ENCODE peak calls at places on chromosomes 12 and 14, in ten cellular contexts. One of them, this sample, is unnamed.

GRCh38 chr14:103273145-103273846 is 60.7 kb upstream of the EIF5 start:
- DNase-seq in IMR-90: no peak
- DNase-seq in PC-9: no peak
- DNase-seq in transverse colon: peak; percentile 55
- DNase-seq in SJCRH30: no peak
- DNase-seq in hepatocyte: no peak
- DNase-seq in posterior cingulate gyrus: no peak
- DNase-seq in activated CD4-positive, alpha-beta T cell treated with anti-CD3 and anti-CD28 coated beads, Interleukin-2, amount 10 ng/mL, durations not matched to agents 7 days and 5 days: no peak
- DNase-seq in A673: no peak
- DNase-seq in BJ: no peak
- DNase-seq in this sample: no peak

GRCh38 chr14:105474478-105475268 is at the start of gene CRIP2:
- DNase-seq in IMR-90: peak; percentile 10
- DNase-seq in PC-9: peak; percentile 68
- DNase-seq in transverse colon: no peak
- DNase-seq in SJCRH30: peak; percentile 52
- DNase-seq in hepatocyte: peak; percentile 83
- DNase-seq in posterior cingulate gyrus: no peak
- DNase-seq in activated CD4-positive, alpha-beta T cell treated with anti-CD3 and anti-CD28 coated beads, Interleukin-2, amount 10 ng/mL, durations not matched to agents 7 days and 5 days: peak; percentile 33
- DNase-seq in A673: peak; percentile 81
- DNase-seq in BJ: no peak
- DNase-seq in this sample: no peak

GRCh38 chr12:31325524-31325875 is 450 bp downstream of the SINHCAF start:
- DNase-seq in IMR-90: no peak
- DNase-seq in PC-9: no peak
- DNase-seq in transverse colon: no peak
- DNase-seq in SJCRH30: no peak
- DNase-seq in hepatocyte: no peak
- DNase-seq in posterior cingulate gyrus: peak; percentile 8
- DNase-seq in activated CD4-positive, alpha-beta T cell treated with anti-CD3 and anti-CD28 coated beads, Interleukin-2, amount 10 ng/mL, durations not matched to agents 7 days and 5 days: no peak
- DNase-seq in A673: peak; percentile 22
- DNase-seq in BJ: no peak
- DNase-seq in this sample: no peak

GRCh38 chr12:94615284-94616216 is 34.8 kb downstream of the TMCC3 start:
- DNase-seq in IMR-90: peak; percentile 45
- DNase-seq in PC-9: peak; percentile 69
- DNase-seq in transverse colon: peak; percentile 66
- DNase-seq in SJCRH30: peak; percentile 76
- DNase-seq in hepatocyte: peak; percentile 78
- DNase-seq in posterior cingulate gyrus: peak; percentile 23
- DNase-seq in activated CD4-positive, alpha-beta T cell treated with anti-CD3 and anti-CD28 coated beads, Interleukin-2, amount 10 ng/mL, durations not matched to agents 7 days and 5 days: no peak
- DNase-seq in A673: peak; percentile 20
- DNase-seq in BJ: no peak
- DNase-seq in this sample: no peak

GRCh38 chr14:20873370-20874177 is 17.6 kb upstream of the RNASE3 start:
- DNase-seq in IMR-90: peak; percentile 56
- DNase-seq in PC-9: peak; percentile 38
- DNase-seq in transverse colon: peak; percentile 72
- DNase-seq in SJCRH30: peak; percentile 13
- DNase-seq in hepatocyte: peak; percentile 85
- DNase-seq in posterior cingulate gyrus: peak; percentile 72
- DNase-seq in activated CD4-positive, alpha-beta T cell treated with anti-CD3 and anti-CD28 coated beads, Interleukin-2, amount 10 ng/mL, durations not matched to agents 7 days and 5 days: peak; percentile 81
- DNase-seq in A673: peak; percentile 97
- DNase-seq in BJ: no peak
- DNase-seq in this sample: no peak

GRCh38 chr14:71647086-71647784 is 285.0 kb upstream of the RGS6 start:
- DNase-seq in IMR-90: no peak
- DNase-seq in PC-9: peak; percentile 34
- DNase-seq in transverse colon: peak; percentile 35
- DNase-seq in SJCRH30: no peak
- DNase-seq in hepatocyte: peak; percentile 44
- DNase-seq in posterior cingulate gyrus: no peak
- DNase-seq in activated CD4-positive, alpha-beta T cell treated with anti-CD3 and anti-CD28 coated beads, Interleukin-2, amount 10 ng/mL, durations not matched to agents 7 days and 5 days: no peak
- DNase-seq in A673: peak; percentile 60
- DNase-seq in BJ: no peak
- DNase-seq in this sample: no peak

GRCh38 chr12:73892181-73892580 is 645.5 kb upstream of the ATXN7L3B start:
- DNase-seq in IMR-90: no peak
- DNase-seq in PC-9: no peak
- DNase-seq in transverse colon: no peak
- DNase-seq in SJCRH30: peak; percentile 15
- DNase-seq in hepatocyte: peak; percentile 10
- DNase-seq in posterior cingulate gyrus: no peak
- DNase-seq in activated CD4-positive, alpha-beta T cell treated with anti-CD3 and anti-CD28 coated beads, Interleukin-2, amount 10 ng/mL, durations not matched to agents 7 days and 5 days: no peak
- DNase-seq in A673: peak; percentile 16
- DNase-seq in BJ: no peak
- DNase-seq in this sample: no peak

GRCh38 chr12:46153267-46153872 is 115.5 kb downstream of the SLC38A1 start:
- DNase-seq in IMR-90: peak; percentile 52
- DNase-seq in PC-9: no peak
- DNase-seq in transverse colon: no peak
- DNase-seq in SJCRH30: no peak
- DNase-seq in hepatocyte: peak; percentile 26
- DNase-seq in posterior cingulate gyrus: no peak
- DNase-seq in activated CD4-positive, alpha-beta T cell treated with anti-CD3 and anti-CD28 coated beads, Interleukin-2, amount 10 ng/mL, durations not matched to agents 7 days and 5 days: no peak
- DNase-seq in A673: peak; percentile 55
- DNase-seq in BJ: no peak
- DNase-seq in this sample: no peak

GRCh38 chr12:69966409-69966808 is 141.4 kb downstream of the MYRFL start:
- DNase-seq in IMR-90: peak; percentile 55
- DNase-seq in PC-9: peak; percentile 49
- DNase-seq in transverse colon: peak; percentile 27
- DNase-seq in SJCRH30: peak; percentile 42
- DNase-seq in hepatocyte: peak; percentile 16
- DNase-seq in posterior cingulate gyrus: peak; percentile 24
- DNase-seq in activated CD4-positive, alpha-beta T cell treated with anti-CD3 and anti-CD28 coated beads, Interleukin-2, amount 10 ng/mL, durations not matched to agents 7 days and 5 days: no peak
- DNase-seq in A673: peak; percentile 28
- DNase-seq in BJ: peak; percentile 58
- DNase-seq in this sample: peak; percentile 55

This sample was measured in GM04503.